ENCODE peak calls at places on chromosomes 12 and 14, in six cellular contexts. E is spleen; T is AG10803; U is GM20000; B is CD8-positive, alpha-beta T cell; S is lung. L is an unnamed sample.
A peak's percentile ranks its signal among the peaks of the same experiment; 100 is the strongest.

GRCh38 chr12:74242088-74242487 is 295.5 kb upstream of the ATXN7L3B start:
- DNase-seq in E (no peak), T (no peak), U (no peak), B (no peak), S (no peak), L (no peak)

GRCh38 chr14:91586451-91586850 is 76.3 kb upstream of the PPP4R3A start:
- DNase-seq in E (no peak), T (no peak), U (no peak), B (no peak), S (no peak), L (no peak)

GRCh38 chr14:22641851-22642250 is 2.3 kb downstream of the OR6J1 start:
- DNase-seq in E (no peak), T (no peak), U (no peak), B (no peak), S (no peak), L (no peak)

GRCh38 chr12:132711169-132711843 is 664 bp downstream of the PGAM5 start:
- DNase-seq in E (no peak), T (no peak), U (peak; percentile 65), B (no peak), S (no peak), L (no peak)

GRCh38 chr14:31216359-31216758 is 8.8 kb upstream of the HECTD1 start:
- DNase-seq in E (no peak), T (no peak), U (no peak), B (no peak), S (no peak), L (no peak)

GRCh38 chr14:55412686-55413085 is 1.1 kb upstream of the ATG14 start:
- DNase-seq in E (no peak), T (no peak), U (no peak), B (no peak), S (no peak), L (no peak)

GRCh38 chr12:122517877-122518276 is 8.9 kb downstream of the RSRC2 start:
- DNase-seq in E (no peak), T (peak; percentile 94), U (no peak), B (no peak), S (no peak), L (no peak)

GRCh38 chr12:112166051-112167015 is 41.0 kb downstream of the TRAFD1 start:
- DNase-seq in E (peak; percentile 63), T (no peak), U (no peak), B (no peak), S (no peak), L (no peak)

GRCh38 chr12:105474672-105475071 is 144.2 kb downstream of the C12orf75 start:
- DNase-seq in E (no peak), T (peak; percentile 21), U (no peak), B (no peak), S (no peak), L (no peak)

GRCh38 chr12:116712458-116713303 is 25.2 kb downstream of the SPRING1 start:
- DNase-seq in E (no peak), T (no peak), U (no peak), B (no peak), S (no peak), L (no peak)

GRCh38 chr12:49358548-49359141 is 8.6 kb upstream of the SPATS2 start:
- DNase-seq in E (no peak), T (peak; percentile 51), U (peak; percentile 79), B (peak; percentile 58), S (no peak), L (no peak)

GRCh38 chr14:24875203-24875840 is 174.6 kb downstream of the STXBP6 start:
- DNase-seq in E (no peak), T (no peak), U (no peak), B (no peak), S (no peak), L (no peak)

DNA sequence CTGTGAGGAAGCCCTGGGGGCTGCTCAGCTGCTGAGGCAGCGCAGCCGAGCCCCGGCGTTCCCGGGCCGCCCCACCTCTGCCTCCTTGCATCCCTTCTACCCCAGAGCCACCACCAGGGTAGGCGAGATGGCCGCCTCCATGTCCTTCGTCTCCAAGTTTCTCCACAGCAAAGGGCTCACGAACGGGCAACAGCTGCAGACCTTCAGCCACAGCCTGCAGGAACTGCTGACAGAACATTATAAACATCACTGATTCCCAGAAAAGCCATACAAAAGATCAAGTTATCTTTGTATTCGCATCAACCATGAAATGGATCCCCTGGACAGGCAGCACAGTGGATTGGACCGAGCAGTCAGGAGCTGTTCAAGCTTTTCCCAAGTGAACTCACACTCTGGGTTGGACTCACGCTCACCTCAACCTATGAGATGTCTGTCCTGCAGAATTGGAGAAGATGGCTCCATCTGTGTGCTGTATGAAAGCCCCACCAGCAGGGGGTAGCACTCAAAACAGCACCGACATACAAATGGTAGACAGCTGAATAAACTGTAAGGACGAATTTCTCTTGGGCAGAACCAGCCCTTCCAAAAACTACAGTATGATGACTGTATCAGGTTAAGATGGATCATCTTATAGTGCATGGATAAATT is 19.4 kb upstream of the A2M start:
- DNase-seq in E (no peak), T (no peak), U (peak; percentile 25), B (no peak), S (no peak), L (no peak)
- TF ChIP-seq CTCF in E (peak; percentile 9), T (no peak), U (peak; percentile 16), B (no peak), S (no peak), L (no peak)

GRCh38 chr12:65122661-65123060 is 1.6 kb upstream of the WIF1 start:
- DNase-seq in E (no peak), T (no peak), U (no peak), B (no peak), S (no peak), L (no peak)

GRCh38 chr12:65121956-65122469 is 908 bp upstream of the WIF1 start:
- DNase-seq in E (no peak), T (no peak), U (no peak), B (no peak), S (no peak), L (no peak)

GRCh38 chr12:65123435-65124063 is 2.4 kb upstream of the WIF1 start:
- DNase-seq in E (no peak), T (peak; percentile 31), U (peak; percentile 33), B (no peak), S (no peak), L (no peak)

GRCh38 chr12:65119063-65119462 is 2.0 kb downstream of the WIF1 start:
- DNase-seq in E (no peak), T (no peak), U (no peak), B (no peak), S (no peak), L (no peak)

GRCh38 chr12:65121049-65121955 is at the start of gene WIF1:
- DNase-seq in E (peak; percentile 84), T (no peak), U (peak; percentile 47), B (peak; percentile 12), S (peak; percentile 74), L (no peak)
- TF ChIP-seq CTCF in E (no peak), T (no peak), U (no peak), B (peak; percentile 27), S (no peak), L (peak; percentile 36)

DNA sequence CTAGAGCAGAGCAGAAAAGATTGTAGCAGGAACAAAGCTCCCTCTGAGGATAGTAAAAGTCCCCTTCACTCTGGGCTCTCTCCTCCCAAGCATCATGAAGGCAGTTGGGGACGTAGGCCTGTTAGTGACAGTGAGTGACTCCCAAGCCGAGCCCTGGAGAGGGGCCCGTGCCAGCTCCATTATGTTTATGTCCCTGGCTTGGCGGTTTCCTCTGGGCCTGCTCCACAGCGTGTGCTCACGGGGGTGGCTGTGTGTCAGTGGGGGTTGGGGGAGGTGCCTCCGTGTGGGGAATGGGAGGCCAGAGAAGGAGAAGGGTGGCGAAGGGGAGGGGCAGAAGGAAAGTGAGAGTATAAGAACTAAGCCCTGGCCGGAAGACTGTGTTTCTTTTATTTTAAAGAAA is 170.0 kb upstream of the VASH1 start:
- DNase-seq in E (no peak), T (no peak), U (no peak), B (no peak), S (no peak), L (no peak)
- TF ChIP-seq CTCF in E (no peak), T (no peak), U (no peak), B (no peak), S (no peak), L (no peak)

GRCh38 chr14:102452302-102452701 is 57.3 kb downstream of the ANKRD9 start:
- DNase-seq in E (no peak), T (no peak), U (no peak), B (no peak), S (no peak), L (no peak)
- TF ChIP-seq CTCF in E (no peak), T (no peak), U (no peak), B (no peak), S (no peak), L (no peak)

GRCh38 chr12:56151672-56152131 is 685 bp upstream of the MYL6B start:
- DNase-seq in E (peak; percentile 88), T (no peak), U (peak; percentile 59), B (peak; percentile 62), S (peak; percentile 63), L (no peak)
- TF ChIP-seq CTCF in E (peak; percentile 63), T (peak; percentile 33), U (no peak), B (peak; percentile 78), S (no peak), L (peak; percentile 77)

GRCh38 chr12:27107976-27108375 is 25.6 kb upstream of the C12orf71 start:
- DNase-seq in E (no peak), T (no peak), U (no peak), B (no peak), S (no peak), L (no peak)
- TF ChIP-seq CTCF in E (no peak), T (no peak), U (no peak), B (no peak), S (no peak), L (no peak)

DNA sequence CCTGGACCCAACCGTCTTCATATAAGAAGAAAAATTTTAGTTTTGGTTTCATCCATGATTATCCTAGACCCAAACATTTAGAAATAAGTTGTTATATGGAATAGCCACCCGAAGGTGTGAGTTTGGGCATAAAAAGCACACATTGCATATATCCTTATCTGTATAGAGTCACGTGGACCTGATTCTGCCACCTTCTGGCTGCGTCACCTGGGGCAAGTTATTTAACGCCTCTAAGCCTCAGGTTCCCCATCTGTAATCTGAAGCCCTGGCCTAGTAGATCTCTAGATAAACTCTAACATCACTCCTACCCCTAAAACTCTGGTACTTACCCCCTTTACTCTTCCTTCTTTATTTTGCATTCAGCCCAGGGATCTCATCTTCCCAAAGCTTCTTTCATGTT is 14.3 kb upstream of the KRT5 start:
- DNase-seq in E (peak; percentile 22), T (no peak), U (no peak), B (no peak), S (no peak), L (no peak)
- TF ChIP-seq CTCF in E (no peak), T (no peak), U (no peak), B (no peak), S (no peak), L (no peak)